ENCODE peak calls at places on chromosomes 7 and 10, in five cellular contexts. One of them, this sample, is unnamed.

GRCh38 chr10:127992376-127992775 is 85.5 kb downstream of the PTPRE start:
- DNase-seq in gastrocnemius medialis: no peak
- DNase-seq in tibial nerve: no peak
- DNase-seq in esophagus squamous epithelium: no peak
- DNase-seq in Peyer's patch: no peak
- DNase-seq in this sample: no peak

GRCh38 chr10:99993994-99994689 is 15.6 kb downstream of the DNMBP start:
- DNase-seq in gastrocnemius medialis: peak
- DNase-seq in tibial nerve: peak
- DNase-seq in esophagus squamous epithelium: no peak
- DNase-seq in Peyer's patch: no peak
- DNase-seq in this sample: peak

GRCh38 chr7:877312-878232 is 1.2 kb downstream of the GET4 start:
- DNase-seq in gastrocnemius medialis: no peak
- DNase-seq in tibial nerve: no peak
- DNase-seq in esophagus squamous epithelium: no peak
- DNase-seq in Peyer's patch: peak
- DNase-seq in this sample: no peak

GRCh38 chr7:93921190-93921585 is 347 bp upstream of the GNG11 start:
- DNase-seq in gastrocnemius medialis: no peak
- DNase-seq in tibial nerve: no peak
- DNase-seq in esophagus squamous epithelium: no peak
- DNase-seq in Peyer's patch: no peak
- DNase-seq in this sample: no peak

GRCh38 chr10:58817499-58817898 is 304.8 kb downstream of the BICC1 start:
- DNase-seq in gastrocnemius medialis: no peak
- DNase-seq in tibial nerve: no peak
- DNase-seq in esophagus squamous epithelium: no peak
- DNase-seq in Peyer's patch: no peak
- DNase-seq in this sample: no peak

GRCh38 chr10:124521429-124521871 is 59.8 kb downstream of the LHPP start:
- DNase-seq in gastrocnemius medialis: peak
- DNase-seq in tibial nerve: no peak
- DNase-seq in esophagus squamous epithelium: no peak
- DNase-seq in Peyer's patch: no peak
- DNase-seq in this sample: no peak

GRCh38 chr7:139523199-139523941 is at the start of gene CLEC2L:
- DNase-seq in gastrocnemius medialis: no peak
- DNase-seq in tibial nerve: no peak
- DNase-seq in esophagus squamous epithelium: no peak
- DNase-seq in Peyer's patch: no peak
- DNase-seq in this sample: no peak

GRCh38 chr10:44882146-44882720 is 28.9 kb upstream of the TMEM72 start:
- DNase-seq in gastrocnemius medialis: no peak
- DNase-seq in tibial nerve: no peak
- DNase-seq in esophagus squamous epithelium: no peak
- DNase-seq in Peyer's patch: no peak
- DNase-seq in this sample: no peak

GRCh38 chr10:124699471-124700292 is 44.5 kb downstream of the FAM53B start:
- DNase-seq in gastrocnemius medialis: no peak
- DNase-seq in tibial nerve: no peak
- DNase-seq in esophagus squamous epithelium: no peak
- DNase-seq in Peyer's patch: peak
- DNase-seq in this sample: no peak

GRCh38 chr10:548212-548897 is 141.1 kb downstream of the DIP2C start:
- DNase-seq in gastrocnemius medialis: no peak
- DNase-seq in tibial nerve: no peak
- DNase-seq in esophagus squamous epithelium: no peak
- DNase-seq in Peyer's patch: no peak
- DNase-seq in this sample: no peak

GRCh38 chr7:111107989-111108388 is 17.1 kb downstream of the LRRN3 start:
- DNase-seq in gastrocnemius medialis: no peak
- DNase-seq in tibial nerve: no peak
- DNase-seq in esophagus squamous epithelium: no peak
- DNase-seq in Peyer's patch: no peak
- DNase-seq in this sample: no peak

GRCh38 chr10:73629165-73629564 is 12.1 kb downstream of the MYOZ1 start:
- DNase-seq in gastrocnemius medialis: no peak
- DNase-seq in tibial nerve: no peak
- DNase-seq in esophagus squamous epithelium: no peak
- DNase-seq in Peyer's patch: no peak
- DNase-seq in this sample: no peak

GRCh38 chr10:131099028-131099427 is 212.5 kb downstream of the TCERG1L start:
- DNase-seq in gastrocnemius medialis: no peak
- DNase-seq in tibial nerve: no peak
- DNase-seq in esophagus squamous epithelium: no peak
- DNase-seq in Peyer's patch: no peak
- DNase-seq in this sample: no peak

GRCh38 chr7:86708334-86708733 is 64.6 kb downstream of the GRM3 start:
- DNase-seq in gastrocnemius medialis: no peak
- DNase-seq in tibial nerve: no peak
- DNase-seq in esophagus squamous epithelium: no peak
- DNase-seq in Peyer's patch: no peak
- DNase-seq in this sample: no peak

GRCh38 chr7:118590107-118590506 is 365.6 kb downstream of the ANKRD7 start:
- DNase-seq in gastrocnemius medialis: no peak
- DNase-seq in tibial nerve: no peak
- DNase-seq in esophagus squamous epithelium: no peak
- DNase-seq in Peyer's patch: no peak
- DNase-seq in this sample: no peak

GRCh38 chr7:150945171-150945852 is 32.8 kb downstream of the KCNH2 start:
- DNase-seq in gastrocnemius medialis: no peak
- DNase-seq in tibial nerve: no peak
- DNase-seq in esophagus squamous epithelium: no peak
- DNase-seq in Peyer's patch: peak
- DNase-seq in this sample: no peak

GRCh38 chr7:116815041-116815440 is 47.3 kb upstream of the CAPZA2 start:
- DNase-seq in gastrocnemius medialis: no peak
- DNase-seq in tibial nerve: no peak
- DNase-seq in esophagus squamous epithelium: no peak
- DNase-seq in Peyer's patch: no peak
- DNase-seq in this sample: no peak

GRCh38 chr7:91694221-91694856 is 186.2 kb downstream of the MTERF1 start:
- DNase-seq in gastrocnemius medialis: no peak
- DNase-seq in tibial nerve: no peak
- DNase-seq in esophagus squamous epithelium: no peak
- DNase-seq in Peyer's patch: no peak
- DNase-seq in this sample: no peak

GRCh38 chr10:120940299-120940900 is 89.2 kb downstream of the WDR11 start:
- DNase-seq in gastrocnemius medialis: no peak
- DNase-seq in tibial nerve: no peak
- DNase-seq in esophagus squamous epithelium: no peak
- DNase-seq in Peyer's patch: no peak
- DNase-seq in this sample: no peak

GRCh38 chr10:74738985-74739567 is 87.3 kb upstream of the KAT6B start:
- DNase-seq in gastrocnemius medialis: no peak
- DNase-seq in tibial nerve: no peak
- DNase-seq in esophagus squamous epithelium: no peak
- DNase-seq in Peyer's patch: no peak
- DNase-seq in this sample: no peak

GRCh38 chr10:54799491-54799890 is 1.5 kb downstream of the PCDH15 start:
- DNase-seq in gastrocnemius medialis: no peak
- DNase-seq in tibial nerve: no peak
- DNase-seq in esophagus squamous epithelium: no peak
- DNase-seq in Peyer's patch: no peak
- DNase-seq in this sample: no peak

GRCh38 chr10:24851595-24851994 is 100.8 kb downstream of the PRTFDC1 start:
- DNase-seq in gastrocnemius medialis: no peak
- DNase-seq in tibial nerve: no peak
- DNase-seq in esophagus squamous epithelium: no peak
- DNase-seq in Peyer's patch: no peak
- DNase-seq in this sample: no peak

GRCh38 chr10:63375458-63375857 is 90.3 kb downstream of the JMJD1C start:
- DNase-seq in gastrocnemius medialis: no peak
- DNase-seq in tibial nerve: no peak
- DNase-seq in esophagus squamous epithelium: no peak
- DNase-seq in Peyer's patch: no peak
- DNase-seq in this sample: no peak

GRCh38 chr7:8823486-8823885 is 390.1 kb downstream of the NXPH1 start:
- DNase-seq in gastrocnemius medialis: no peak
- DNase-seq in tibial nerve: no peak
- DNase-seq in esophagus squamous epithelium: no peak
- DNase-seq in Peyer's patch: no peak
- DNase-seq in this sample: no peak

GRCh38 chr7:149310113-149310836 is 48.3 kb downstream of the ZNF783 start:
- DNase-seq in gastrocnemius medialis: no peak
- DNase-seq in tibial nerve: no peak
- DNase-seq in esophagus squamous epithelium: no peak
- DNase-seq in Peyer's patch: no peak
- DNase-seq in this sample: peak

GRCh38 chr10:31133251-31133627 is 101.6 kb upstream of the ZNF438 start:
- DNase-seq in gastrocnemius medialis: no peak
- DNase-seq in tibial nerve: no peak
- DNase-seq in esophagus squamous epithelium: no peak
- DNase-seq in Peyer's patch: no peak
- DNase-seq in this sample: no peak

GRCh38 chr7:151783958-151784575 is 92.8 kb downstream of the PRKAG2 start:
- DNase-seq in gastrocnemius medialis: no peak
- DNase-seq in tibial nerve: no peak
- DNase-seq in esophagus squamous epithelium: no peak
- DNase-seq in Peyer's patch: peak
- DNase-seq in this sample: no peak

GRCh38 chr7:143327903-143328302 is 12.0 kb downstream of the CLCN1 start:
- DNase-seq in gastrocnemius medialis: no peak
- DNase-seq in tibial nerve: no peak
- DNase-seq in esophagus squamous epithelium: no peak
- DNase-seq in Peyer's patch: no peak
- DNase-seq in this sample: no peak

GRCh38 chr7:97024209-97025129 is at the start of gene DLX5:
- DNase-seq in gastrocnemius medialis: no peak
- DNase-seq in tibial nerve: peak
- DNase-seq in esophagus squamous epithelium: no peak
- DNase-seq in Peyer's patch: no peak
- DNase-seq in this sample: peak

GRCh38 chr10:14481014-14481413 is 150.3 kb upstream of the FRMD4A start:
- DNase-seq in gastrocnemius medialis: no peak
- DNase-seq in tibial nerve: no peak
- DNase-seq in esophagus squamous epithelium: no peak
- DNase-seq in Peyer's patch: no peak
- DNase-seq in this sample: no peak

GRCh38 chr10:14477408-14477710 is 146.6 kb upstream of the FRMD4A start:
- DNase-seq in gastrocnemius medialis: no peak
- DNase-seq in tibial nerve: no peak
- DNase-seq in esophagus squamous epithelium: no peak
- DNase-seq in Peyer's patch: no peak
- DNase-seq in this sample: no peak

GRCh38 chr10:14476641-14477407 is 146.1 kb upstream of the FRMD4A start:
- DNase-seq in gastrocnemius medialis: no peak
- DNase-seq in tibial nerve: no peak
- DNase-seq in esophagus squamous epithelium: no peak
- DNase-seq in Peyer's patch: no peak
- DNase-seq in this sample: peak

GRCh38 chr10:14478201-14478600 is 147.5 kb upstream of the FRMD4A start:
- DNase-seq in gastrocnemius medialis: no peak
- DNase-seq in tibial nerve: no peak
- DNase-seq in esophagus squamous epithelium: no peak
- DNase-seq in Peyer's patch: no peak
- DNase-seq in this sample: no peak

GRCh38 chr10:14478639-14479038 is 147.9 kb upstream of the FRMD4A start:
- DNase-seq in gastrocnemius medialis: no peak
- DNase-seq in tibial nerve: peak
- DNase-seq in esophagus squamous epithelium: no peak
- DNase-seq in Peyer's patch: no peak
- DNase-seq in this sample: peak
- TF ChIP-seq POLR2A in gastrocnemius medialis: no peak
- TF ChIP-seq POLR2A in tibial nerve: no peak
- TF ChIP-seq POLR2A in esophagus squamous epithelium: no peak
- TF ChIP-seq POLR2A in Peyer's patch: no peak
- TF ChIP-seq POLR2A in this sample: no peak

GRCh38 chr10:62048919-62049636 is 147.6 kb downstream of the ARID5B start:
- DNase-seq in gastrocnemius medialis: peak
- DNase-seq in tibial nerve: peak
- DNase-seq in esophagus squamous epithelium: peak
- DNase-seq in Peyer's patch: peak
- DNase-seq in this sample: peak
- TF ChIP-seq POLR2A in gastrocnemius medialis: peak
- TF ChIP-seq POLR2A in tibial nerve: peak
- TF ChIP-seq POLR2A in esophagus squamous epithelium: peak
- TF ChIP-seq POLR2A in Peyer's patch: peak
- TF ChIP-seq POLR2A in this sample: peak

GRCh38 chr7:135186841-135187253 is 16.3 kb upstream of the CYREN start:
- DNase-seq in gastrocnemius medialis: no peak
- DNase-seq in tibial nerve: no peak
- DNase-seq in esophagus squamous epithelium: no peak
- DNase-seq in Peyer's patch: no peak
- DNase-seq in this sample: no peak
- TF ChIP-seq POLR2A in gastrocnemius medialis: no peak
- TF ChIP-seq POLR2A in tibial nerve: no peak
- TF ChIP-seq POLR2A in esophagus squamous epithelium: no peak
- TF ChIP-seq POLR2A in Peyer's patch: no peak
- TF ChIP-seq POLR2A in this sample: no peak

DNA sequence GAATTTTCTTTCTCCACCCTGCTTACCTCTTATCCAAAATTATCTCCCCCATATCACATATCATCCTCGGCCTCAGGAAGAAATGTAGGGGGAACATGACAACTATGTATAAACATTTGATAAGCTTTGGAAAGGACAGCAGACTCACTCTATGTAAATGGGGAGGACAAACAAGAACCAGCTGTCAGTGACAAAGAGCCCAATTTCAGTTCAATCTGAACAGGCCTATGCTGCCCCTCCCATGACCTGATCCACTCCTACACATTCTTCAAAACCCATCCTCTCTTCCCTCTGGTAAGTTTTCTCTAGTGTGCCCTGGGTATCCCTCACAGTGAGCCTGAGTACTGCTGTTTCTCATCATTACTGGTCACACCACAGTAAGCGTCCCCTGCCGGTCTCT is 20.8 kb downstream of the FZD9 start:
- DNase-seq in gastrocnemius medialis: no peak
- DNase-seq in tibial nerve: no peak
- DNase-seq in esophagus squamous epithelium: no peak
- DNase-seq in Peyer's patch: no peak
- DNase-seq in this sample: no peak
- TF ChIP-seq POLR2A in gastrocnemius medialis: no peak
- TF ChIP-seq POLR2A in tibial nerve: no peak
- TF ChIP-seq POLR2A in esophagus squamous epithelium: no peak
- TF ChIP-seq POLR2A in Peyer's patch: no peak
- TF ChIP-seq POLR2A in this sample: no peak